ENCODE peak calls at places on chromosomes 6 and 20, in nine cellular contexts. V, T, A, Z, K, Y, P, Q and J are unnamed samples.

GRCh38 chr6:131663578-131664165 is 26.6 kb downstream of the ENPP3 start:
- DNase-seq in Y (no peak), V (no peak), Q (no peak), K (no peak), A (no peak), Z (no peak), P (no peak), T (no peak), J (no peak)

GRCh38 chr6:159728552-159728951 is 1.2 kb downstream of the WTAP start:
- DNase-seq in K (no peak), Y (no peak), P (no peak), Z (no peak), T (peak; percentile 29), A (no peak), Q (no peak), V (no peak), J (no peak)

GRCh38 chr20:51804754-51805153 is 2.4 kb upstream of the SALL4 start:
- DNase-seq in K (no peak), V (no peak), A (no peak), Z (no peak), P (no peak), T (no peak), Y (no peak), Q (no peak), J (no peak)

GRCh38 chr6:12608016-12608860 is 108.3 kb upstream of the PHACTR1 start:
- DNase-seq in Z (no peak), T (peak; percentile 26), K (no peak), Q (no peak), V (no peak), Y (no peak), A (no peak), P (no peak), J (peak; percentile 51)

GRCh38 chr20:24674921-24675605 is 205.6 kb downstream of the SYNDIG1 start:
- DNase-seq in K (no peak), Y (no peak), V (no peak), Z (no peak), P (no peak), A (no peak), Q (no peak), T (no peak), J (no peak)

GRCh38 chr20:53959849-53960585 is 110.4 kb downstream of the BCAS1 start:
- DNase-seq in T (peak; percentile 36), A (peak; percentile 44), P (no peak), Z (no peak), Q (no peak), V (no peak), K (no peak), Y (no peak), J (peak; percentile 88)

GRCh38 chr20:32289661-32290431 is 12.4 kb downstream of the KIF3B start:
- DNase-seq in V (peak; percentile 3), Y (no peak), A (no peak), K (no peak), Z (no peak), T (no peak), P (no peak), Q (no peak), J (no peak)

GRCh38 chr6:138422861-138423260 is 18.8 kb downstream of the HEBP2 start:
- DNase-seq in Z (no peak), T (no peak), P (no peak), Y (no peak), A (no peak), V (no peak), K (no peak), Q (no peak), J (no peak)

GRCh38 chr6:155340464-155341129 is 26.3 kb upstream of the TFB1M start:
- DNase-seq in Q (no peak), K (no peak), A (peak; percentile 76), T (peak; percentile 39), Z (no peak), V (no peak), P (no peak), Y (no peak), J (peak; percentile 63)

GRCh38 chr6:73152998-73153757 is 72.1 kb downstream of the KHDC1L start:
- DNase-seq in Z (no peak), T (no peak), V (no peak), K (no peak), A (peak; percentile 3), Q (no peak), Y (no peak), P (no peak), J (peak; percentile 24)

GRCh38 chr6:165634076-165634475 is 29.0 kb downstream of the PDE10A start:
- DNase-seq in Q (no peak), K (no peak), P (no peak), V (no peak), T (no peak), A (no peak), Z (no peak), Y (no peak), J (no peak)

GRCh38 chr6:49550413-49551125 is at the start of gene C6orf141:
- DNase-seq in T (peak; percentile 64), Q (no peak), K (no peak), Y (peak; percentile 53), P (no peak), A (no peak), Z (peak; percentile 31), V (no peak), J (no peak)

GRCh38 chr6:43478008-43478372 is 620 bp downstream of the TJAP1 start:
- DNase-seq in Z (peak; percentile 8), P (no peak), A (no peak), Y (no peak), K (no peak), V (no peak), Q (no peak), T (no peak), J (no peak)

GRCh38 chr6:21103626-21104224 is 489.8 kb upstream of the SOX4 start:
- DNase-seq in Y (no peak), V (no peak), Q (no peak), A (no peak), K (no peak), Z (no peak), P (no peak), T (peak; percentile 15), J (no peak)